ENCODE peak calls at places on chromosomes 5 and 9, in five cellular contexts. L is activated gamma-delta T cell treated with Interleukin-2 at 50 U/mL for 16 hours, B is NB4, O is glutamatergic neuron, R is islet precursor cell. A is an unnamed sample.
A peak's percentile ranks its signal among the peaks of the same experiment; 100 is the strongest.

GRCh38 chr9:120924698-120925534 is 1.7 kb downstream of the TRAF1 start:
- DNase-seq in R (peak; percentile 70), O (no peak), B (no peak), L (peak; percentile 32), A (peak; percentile 88)

GRCh38 chr9:89815061-89815902 is 210.5 kb downstream of the GADD45G start:
- DNase-seq in L (no peak), R (no peak), O (no peak), B (no peak), A (no peak)

GRCh38 chr5:150140830-150141229 is 14.8 kb downstream of the PDGFRB start:
- DNase-seq in O (no peak), L (no peak), B (peak; percentile 60), R (no peak), A (no peak)

GRCh38 chr5:80208337-80208736 is 47.5 kb downstream of the SERINC5 start:
- DNase-seq in L (no peak), R (no peak), O (no peak), B (no peak), A (no peak)

GRCh38 chr9:78325343-78325742 is 28.4 kb downstream of the PSAT1 start:
- DNase-seq in R (peak; percentile 71), O (peak; percentile 50), B (no peak), L (no peak), A (no peak)

GRCh38 chr9:78811562-78812276 is 514.8 kb downstream of the PSAT1 start:
- DNase-seq in B (no peak), R (peak; percentile 54), O (no peak), L (no peak), A (no peak)

GRCh38 chr9:96057155-96057554 is 181.7 kb downstream of the ERCC6L2 start:
- DNase-seq in O (no peak), R (no peak), B (no peak), L (no peak), A (no peak)

GRCh38 chr5:30581198-30581925 is 612.1 kb upstream of the CDH6 start:
- DNase-seq in R (no peak), L (no peak), B (no peak), O (peak; percentile 44), A (no peak)

GRCh38 chr5:35158627-35159369 is 71.5 kb downstream of the PRLR start:
- DNase-seq in L (no peak), O (no peak), R (no peak), B (no peak), A (no peak)

GRCh38 chr9:96383165-96383939 is at the start of gene SLC35D2:
- DNase-seq in B (no peak), L (peak; percentile 17), O (peak; percentile 69), R (peak; percentile 87), A (peak; percentile 39)

GRCh38 chr9:117073071-117073470 is 341.8 kb downstream of the ASTN2 start:
- DNase-seq in O (no peak), B (no peak), R (no peak), L (no peak), A (no peak)

GRCh38 chr5:1660037-1660400 is 136.3 kb upstream of the LPCAT1 start:
- DNase-seq in R (peak; percentile 41), L (no peak), O (no peak), B (no peak), A (no peak)

GRCh38 chr9:4489919-4490704 is at the start of gene SLC1A1:
- DNase-seq in L (no peak), R (peak; percentile 85), O (peak; percentile 49), B (peak; percentile 69), A (peak; percentile 43)

GRCh38 chr9:93198839-93199625 is 15.1 kb downstream of the WNK2 start:
- DNase-seq in R (no peak), B (no peak), L (no peak), O (no peak), A (no peak)

GRCh38 chr9:117744856-117745389 is 40.7 kb downstream of the TLR4 start:
- DNase-seq in L (no peak), O (peak; percentile 64), B (peak; percentile 32), R (no peak), A (no peak)

GRCh38 chr9:135156525-135157510 is 69.3 kb downstream of the OLFM1 start:
- DNase-seq in B (peak; percentile 53), O (no peak), R (peak; percentile 91), L (no peak), A (no peak)

GRCh38 chr9:96719538-96720315 is 58.2 kb downstream of the ZNF510 start:
- DNase-seq in R (no peak), O (no peak), L (no peak), B (no peak), A (no peak)

GRCh38 chr5:111757582-111758283 is 739 bp upstream of the NREP start:
- DNase-seq in O (peak; percentile 86), L (peak; percentile 80), R (peak; percentile 91), B (peak; percentile 94), A (peak; percentile 84)

GRCh38 chr5:140273401-140273877 is 29.5 kb downstream of the PFDN1 start:
- DNase-seq in B (peak; percentile 95), R (no peak), O (no peak), L (no peak), A (no peak)

GRCh38 chr9:3447143-3447542 is 78.7 kb downstream of the RFX3 start:
- DNase-seq in B (no peak), O (no peak), R (no peak), L (no peak), A (no peak)

GRCh38 chr5:107413754-107414153 is 257.0 kb downstream of the EFNA5 start:
- DNase-seq in O (no peak), B (no peak), R (no peak), L (no peak), A (no peak)

GRCh38 chr5:180423133-180423532 is 70.0 kb upstream of the GFPT2 start:
- DNase-seq in O (no peak), R (no peak), L (no peak), B (no peak), A (no peak)

GRCh38 chr5:90421136-90421535 is 11.6 kb upstream of the CETN3 start:
- DNase-seq in B (peak; percentile 8), R (peak; percentile 75), L (no peak), O (peak; percentile 19), A (no peak)

GRCh38 chr5:130077007-130077406 is 172.7 kb downstream of the CHSY3 start:
- DNase-seq in R (no peak), B (no peak), L (no peak), O (no peak), A (no peak)

GRCh38 chr5:95963650-95964410 is 2.2 kb upstream of the ELL2 start:
- DNase-seq in B (no peak), L (no peak), R (no peak), O (no peak), A (no peak)

GRCh38 chr5:154118832-154119442 is 71.6 kb upstream of the GALNT10 start:
- DNase-seq in B (no peak), O (no peak), L (no peak), R (peak; percentile 72), A (peak; percentile 65)

GRCh38 chr9:6788175-6789016 is 30.6 kb downstream of the KDM4C start:
- DNase-seq in L (no peak), O (no peak), R (peak; percentile 63), B (no peak), A (peak; percentile 54)

GRCh38 chr9:98045234-98046160 is 11.0 kb upstream of the NANS start:
- DNase-seq in R (peak; percentile 7), L (peak; percentile 16), O (no peak), B (peak; percentile 92), A (no peak)

GRCh38 chr5:16889203-16889971 is 46.7 kb downstream of the MYO10 start:
- DNase-seq in L (no peak), O (no peak), R (no peak), B (no peak), A (no peak)

GRCh38 chr9:15355669-15356068 is 48.7 kb upstream of the TTC39B start:
- DNase-seq in B (no peak), O (no peak), R (no peak), L (no peak), A (no peak)

GRCh38 chr5:105754056-105754455 is 1916.7 kb downstream of the EFNA5 start:
- DNase-seq in L (no peak), O (no peak), B (no peak), R (peak; percentile 62), A (no peak)